ENCODE peak calls at places on chromosome 11, in four cellular contexts. One of them, this sample, is unnamed.

GRCh38 chr11:10385696-10386095 is 69.4 kb upstream of the AMPD3 start:
- DNase-seq in astrocyte of the cerebellum: no peak
- DNase-seq in fibroblast of lung: peak; percentile 85
- DNase-seq in GM23248: peak; percentile 84
- DNase-seq in this sample: peak; percentile 83

GRCh38 chr11:88016392-88017020 is 158.7 kb downstream of the RAB38 start:
- DNase-seq in astrocyte of the cerebellum: peak; percentile 85
- DNase-seq in fibroblast of lung: peak; percentile 90
- DNase-seq in GM23248: peak; percentile 84
- DNase-seq in this sample: peak; percentile 57

GRCh38 chr11:47565340-47566165 is at the start of gene PTPMT1:
- DNase-seq in astrocyte of the cerebellum: no peak
- DNase-seq in fibroblast of lung: peak; percentile 68
- DNase-seq in GM23248: peak; percentile 92
- DNase-seq in this sample: peak; percentile 29

GRCh38 chr11:117328414-117329010 is 858 bp downstream of the CEP164 start:
- DNase-seq in astrocyte of the cerebellum: peak; percentile 23
- DNase-seq in fibroblast of lung: peak; percentile 54
- DNase-seq in GM23248: peak; percentile 74
- DNase-seq in this sample: no peak

GRCh38 chr11:17384002-17384511 is 4.4 kb downstream of the KCNJ11 start:
- DNase-seq in astrocyte of the cerebellum: peak; percentile 67
- DNase-seq in fibroblast of lung: peak; percentile 84
- DNase-seq in GM23248: peak; percentile 85
- DNase-seq in this sample: peak; percentile 40

GRCh38 chr11:119522609-119523008 is 99.6 kb upstream of the THY1 start:
- DNase-seq in astrocyte of the cerebellum: no peak
- DNase-seq in fibroblast of lung: no peak
- DNase-seq in GM23248: no peak
- DNase-seq in this sample: no peak

GRCh38 chr11:86947541-86947940 is 7.7 kb downstream of the FZD4 start:
- DNase-seq in astrocyte of the cerebellum: no peak
- DNase-seq in fibroblast of lung: peak; percentile 51
- DNase-seq in GM23248: peak; percentile 68
- DNase-seq in this sample: peak; percentile 75

GRCh38 chr11:31355817-31356216 is 13.7 kb downstream of the DCDC1 start:
- DNase-seq in astrocyte of the cerebellum: no peak
- DNase-seq in fibroblast of lung: no peak
- DNase-seq in GM23248: no peak
- DNase-seq in this sample: peak; percentile 3

GRCh38 chr11:39374963-39375698 is 2084.3 kb downstream of the LRRC4C start:
- DNase-seq in astrocyte of the cerebellum: peak; percentile 2
- DNase-seq in fibroblast of lung: peak; percentile 27
- DNase-seq in GM23248: peak; percentile 28
- DNase-seq in this sample: no peak

GRCh38 chr11:119422505-119423416 is at the start of gene THY1:
- DNase-seq in astrocyte of the cerebellum: no peak
- DNase-seq in fibroblast of lung: peak; percentile 58
- DNase-seq in GM23248: peak; percentile 77
- DNase-seq in this sample: no peak

GRCh38 chr11:59273008-59273841 is 60.5 kb upstream of the MPEG1 start:
- DNase-seq in astrocyte of the cerebellum: no peak
- DNase-seq in fibroblast of lung: no peak
- DNase-seq in GM23248: no peak
- DNase-seq in this sample: no peak

GRCh38 chr11:32420937-32421532 is 14.3 kb downstream of the WT1 start:
- DNase-seq in astrocyte of the cerebellum: no peak
- DNase-seq in fibroblast of lung: no peak
- DNase-seq in GM23248: no peak
- DNase-seq in this sample: no peak
- H3K4me3 ChIP-seq in astrocyte of the cerebellum: no peak overlapping the region
- H3K4me3 ChIP-seq in fibroblast of lung: no peak overlapping the region
- H3K4me3 ChIP-seq in GM23248: no peak overlapping the region
- H3K4me3 ChIP-seq in this sample: no peak overlapping the region

DNA sequence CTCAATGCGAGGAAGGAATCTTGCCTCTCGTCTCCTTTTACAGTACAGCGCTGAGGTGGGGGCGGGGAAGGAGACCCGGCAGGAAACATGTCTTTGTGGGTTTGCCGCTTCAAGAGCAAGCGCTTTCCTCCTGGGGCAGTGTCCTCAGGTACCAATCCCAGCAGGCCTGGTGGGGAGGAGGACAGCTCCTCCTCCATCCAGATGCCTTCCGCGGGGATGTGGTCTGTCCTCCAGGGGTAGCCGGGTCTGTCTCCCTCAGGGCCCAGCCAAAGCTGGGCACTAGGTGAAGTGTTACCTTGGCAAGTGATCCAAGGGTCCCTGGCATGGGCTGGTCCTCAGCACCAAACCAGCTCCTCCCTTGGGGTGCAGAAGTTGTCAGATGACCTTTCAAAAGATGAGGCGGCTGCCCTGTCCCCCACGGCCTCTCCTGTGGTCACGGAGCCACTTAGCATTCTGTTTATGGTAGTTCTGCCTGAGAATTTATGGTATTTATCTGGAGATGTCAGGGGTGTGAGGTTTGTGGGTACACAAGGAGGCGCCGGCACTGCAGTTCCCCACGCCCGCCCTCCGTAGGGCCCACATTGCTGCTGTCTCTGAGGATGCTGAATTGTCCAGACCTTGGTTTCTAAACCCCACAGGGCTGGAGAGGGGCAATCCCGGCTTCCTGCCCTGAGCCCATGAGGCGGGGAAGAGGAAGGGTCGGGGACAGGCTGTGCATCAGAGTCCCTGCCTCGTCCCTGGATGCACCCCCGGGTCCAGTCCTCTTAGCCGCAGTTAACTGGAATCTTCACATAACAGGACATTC is 93.5 kb upstream of the ANO1 start:
- DNase-seq in astrocyte of the cerebellum: no peak
- DNase-seq in fibroblast of lung: no peak
- DNase-seq in GM23248: no peak
- DNase-seq in this sample: no peak
- H3K4me3 ChIP-seq in astrocyte of the cerebellum: no peak overlapping the region
- H3K4me3 ChIP-seq in fibroblast of lung: no peak overlapping the region
- H3K4me3 ChIP-seq in GM23248: no peak overlapping the region
- H3K4me3 ChIP-seq in this sample: no peak overlapping the region

DNA sequence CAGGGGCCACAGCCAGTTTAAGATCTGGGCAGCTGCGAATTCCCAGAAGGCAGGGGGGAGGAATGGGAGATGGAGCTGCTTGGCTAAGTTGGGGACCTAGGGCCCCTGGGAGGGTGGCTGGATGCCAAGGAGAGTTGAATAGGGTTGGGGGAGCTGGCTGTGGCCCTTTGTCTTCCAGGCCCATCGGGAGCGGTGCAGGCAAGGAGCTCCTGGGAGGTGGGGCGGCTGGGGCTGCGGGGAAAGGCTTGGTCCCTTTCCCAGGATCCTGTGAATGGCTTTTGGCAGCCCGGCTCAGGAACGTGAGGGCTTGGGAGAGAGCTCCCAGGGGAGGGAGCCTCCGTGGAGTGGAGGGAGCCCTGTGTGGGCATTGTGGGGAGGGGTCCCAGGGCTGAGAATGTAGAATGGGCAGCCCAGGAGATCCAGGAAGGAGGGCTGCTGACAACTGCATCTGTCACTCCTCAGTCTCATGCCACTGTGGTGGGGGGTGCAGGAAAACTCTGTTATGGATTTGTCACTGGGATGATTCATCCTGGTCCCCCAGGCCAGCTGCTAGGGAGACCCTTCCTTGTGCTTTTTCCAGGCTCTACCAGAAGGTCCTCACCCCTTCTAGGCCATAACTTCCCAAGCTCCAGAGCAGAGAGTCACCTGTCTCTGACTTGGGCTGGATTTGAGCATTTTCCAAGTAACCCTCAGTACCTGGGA is 6.0 kb downstream of the FREY1 start:
- DNase-seq in astrocyte of the cerebellum: no peak
- DNase-seq in fibroblast of lung: no peak
- DNase-seq in GM23248: peak; percentile 42
- DNase-seq in this sample: no peak
- H3K4me3 ChIP-seq in astrocyte of the cerebellum: peak overlapping the region; percentile 49
- H3K4me3 ChIP-seq in fibroblast of lung: peak overlapping the region; percentile 69
- H3K4me3 ChIP-seq in GM23248: peak overlapping the region; percentile 75
- H3K4me3 ChIP-seq in this sample: peak overlapping the region; percentile 62

GRCh38 chr11:65695459-65696241 is 16.4 kb upstream of the KAT5 start:
- DNase-seq in astrocyte of the cerebellum: no peak
- DNase-seq in fibroblast of lung: no peak
- DNase-seq in GM23248: no peak
- DNase-seq in this sample: no peak
- H3K4me3 ChIP-seq in astrocyte of the cerebellum: no peak overlapping the region
- H3K4me3 ChIP-seq in fibroblast of lung: no peak overlapping the region
- H3K4me3 ChIP-seq in GM23248: no peak overlapping the region
- H3K4me3 ChIP-seq in this sample: no peak overlapping the region

GRCh38 chr11:110075822-110076208 is 17.4 kb upstream of the ZC3H12C start:
- DNase-seq in astrocyte of the cerebellum: no peak
- DNase-seq in fibroblast of lung: no peak
- DNase-seq in GM23248: no peak
- DNase-seq in this sample: no peak
- H3K4me3 ChIP-seq in astrocyte of the cerebellum: no peak overlapping the region
- H3K4me3 ChIP-seq in fibroblast of lung: no peak overlapping the region
- H3K4me3 ChIP-seq in GM23248: no peak overlapping the region
- H3K4me3 ChIP-seq in this sample: no peak overlapping the region

GRCh38 chr11:128690746-128691091 is 3.2 kb upstream of the FLI1 start:
- DNase-seq in astrocyte of the cerebellum: no peak
- DNase-seq in fibroblast of lung: no peak
- DNase-seq in GM23248: peak; percentile 53
- DNase-seq in this sample: no peak

GRCh38 chr11:128689586-128689945 is 4.3 kb upstream of the FLI1 start:
- DNase-seq in astrocyte of the cerebellum: no peak
- DNase-seq in fibroblast of lung: no peak
- DNase-seq in GM23248: no peak
- DNase-seq in this sample: no peak

GRCh38 chr11:128689946-128690745 is 3.7 kb upstream of the FLI1 start:
- DNase-seq in astrocyte of the cerebellum: no peak
- DNase-seq in fibroblast of lung: peak; percentile 26
- DNase-seq in GM23248: peak; percentile 65
- DNase-seq in this sample: no peak

GRCh38 chr11:128692750-128693578 is 908 bp upstream of the FLI1 start:
- DNase-seq in astrocyte of the cerebellum: no peak
- DNase-seq in fibroblast of lung: peak; percentile 37
- DNase-seq in GM23248: peak; percentile 87
- DNase-seq in this sample: no peak

DNA sequence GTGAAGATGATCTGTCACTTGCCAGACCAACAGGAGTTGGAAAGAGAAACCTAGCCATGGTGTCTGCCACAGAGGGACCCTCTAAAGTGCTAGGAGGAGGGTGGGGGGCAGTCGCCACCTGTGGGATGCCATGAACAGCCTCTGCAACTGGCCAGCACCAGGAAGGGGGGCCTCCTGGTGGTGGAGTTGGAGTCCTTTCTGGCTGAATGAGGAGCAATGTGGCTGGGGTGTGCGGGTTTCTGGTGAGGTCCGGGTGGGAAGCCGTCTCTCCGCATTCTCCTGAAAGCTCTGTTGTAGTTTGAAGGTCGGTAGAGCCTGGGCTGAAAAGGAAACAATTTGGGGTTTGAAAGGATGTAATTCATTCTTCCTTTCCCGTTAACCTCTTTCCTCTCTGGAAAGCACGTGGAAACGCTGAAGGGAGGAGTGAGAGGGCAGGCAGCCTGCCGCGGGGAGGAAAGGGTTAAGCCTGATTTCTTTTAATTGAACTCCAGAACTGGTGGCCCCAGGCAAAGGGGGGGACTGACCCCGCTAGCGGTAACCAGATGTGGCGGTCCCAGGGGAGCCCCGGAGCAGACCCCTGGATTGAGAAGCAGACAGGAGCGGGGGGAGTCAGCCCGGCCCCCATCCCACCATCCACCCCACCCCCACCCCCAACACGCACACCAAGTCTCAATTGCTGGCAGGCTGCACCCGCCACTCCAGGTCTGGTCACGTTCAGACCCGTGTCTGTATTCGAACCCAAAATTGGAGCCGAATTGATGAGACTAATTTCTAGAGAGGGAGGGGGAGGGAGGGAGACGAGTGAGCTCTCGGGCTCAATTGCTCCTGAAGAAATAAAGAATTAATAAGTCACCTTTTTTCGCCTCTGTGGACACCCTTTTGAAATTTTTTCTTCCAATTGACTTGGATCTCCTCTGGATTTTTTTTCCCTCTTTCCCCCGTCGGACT is 1.8 kb upstream of the FLI1 start:
- DNase-seq in astrocyte of the cerebellum: no peak
- DNase-seq in fibroblast of lung: no peak
- DNase-seq in GM23248: peak; percentile 32
- DNase-seq in this sample: no peak
- H3K4me3 ChIP-seq in astrocyte of the cerebellum: peak overlapping the region; percentile 61
- H3K4me3 ChIP-seq in fibroblast of lung: no peak overlapping the region
- H3K4me3 ChIP-seq in GM23248: peak overlapping the region; percentile 100
- H3K4me3 ChIP-seq in this sample: peak overlapping the region; percentile 72

This sample was measured in skeletal muscle cell.